ENCODE peak calls at places on chromosomes 12 and 14, in ten cellular contexts. P is endodermal cell, T is stomach, M is SW480, J is AG08395, W is ovary, V is activated B cell treated with CpG ODN at 0.5 μM for 24 hours, G is left ventricle myocardium inferior, X is ELF-1, F is HTR-8/SVneo. N is an unnamed sample.

GRCh38 chr12:44465139-44465538 is 411.0 kb downstream of the NELL2 start:
- DNase-seq in P (no peak), T (no peak), M (peak; percentile 31), J (no peak), W (no peak), V (no peak), G (no peak), X (no peak), F (no peak), N (no peak)

GRCh38 chr12:101018540-101018939 is 191.5 kb downstream of the SLC5A8 start:
- DNase-seq in P (peak; percentile 53), T (no peak), M (peak; percentile 40), J (peak; percentile 72), W (no peak), V (no peak), G (no peak), X (no peak), F (peak; percentile 56), N (no peak)

GRCh38 chr14:50667491-50668007 is 557 bp downstream of the SAV1 start:
- DNase-seq in P (peak; percentile 84), T (peak; percentile 48), M (peak; percentile 29), J (no peak), W (peak; percentile 46), V (no peak), G (no peak), X (peak; percentile 65), F (no peak), N (peak; percentile 18)

GRCh38 chr12:111519937-111520336 is 79.2 kb downstream of the ATXN2 start:
- DNase-seq in P (no peak), T (no peak), M (no peak), J (no peak), W (no peak), V (no peak), G (no peak), X (no peak), F (no peak), N (no peak)

GRCh38 chr12:124768462-124769165 is 95.0 kb downstream of the SCARB1 start:
- DNase-seq in P (no peak), T (no peak), M (no peak), J (no peak), W (no peak), V (no peak), G (no peak), X (no peak), F (no peak), N (no peak)

GRCh38 chr12:93441111-93441616 is 583 bp downstream of the UBE2N start:
- DNase-seq in P (no peak), T (peak; percentile 31), M (peak; percentile 18), J (peak; percentile 26), W (no peak), V (no peak), G (peak; percentile 33), X (peak; percentile 43), F (no peak), N (peak; percentile 25)

GRCh38 chr12:93682846-93683261 is 5.7 kb downstream of the CRADD start:
- DNase-seq in P (peak; percentile 74), T (no peak), M (no peak), J (no peak), W (peak; percentile 33), V (no peak), G (peak; percentile 52), X (peak; percentile 59), F (no peak), N (no peak)

GRCh38 chr14:79972230-79972629 is 239.1 kb downstream of the DIO2 start:
- DNase-seq in P (no peak), T (no peak), M (no peak), J (no peak), W (no peak), V (no peak), G (no peak), X (no peak), F (no peak), N (no peak)

GRCh38 chr14:100696590-100696989 is 30.1 kb upstream of the DLK1 start:
- DNase-seq in P (no peak), T (no peak), M (no peak), J (no peak), W (no peak), V (no peak), G (peak; percentile 53), X (peak; percentile 39), F (no peak), N (no peak)

GRCh38 chr12:79555006-79555925 is 135.5 kb downstream of the PAWR start:
- DNase-seq in P (no peak), T (no peak), M (peak; percentile 25), J (peak; percentile 43), W (no peak), V (no peak), G (no peak), X (no peak), F (no peak), N (no peak)

GRCh38 chr12:19186722-19187661 is 57.5 kb downstream of the PLEKHA5 start:
- DNase-seq in P (no peak), T (no peak), M (peak; percentile 59), J (peak; percentile 40), W (no peak), V (no peak), G (no peak), X (no peak), F (peak; percentile 38), N (no peak)

GRCh38 chr12:15522574-15523187 is 200.4 kb downstream of the PTPRO start:
- DNase-seq in P (no peak), T (no peak), M (peak; percentile 74), J (peak; percentile 41), W (no peak), V (no peak), G (no peak), X (no peak), F (peak; percentile 6), N (no peak)